ENCODE peak calls at places on chromosome X, in ten cellular contexts. B, V, U, M, G, O, T, K, J and P are unnamed samples.
A peak's percentile ranks its signal among the peaks of the same experiment; 100 is the strongest.

GRCh38 chrX:7927259-7928167 is at the start of gene PNPLA4:
- DNase-seq in K (peak; percentile 76), V (peak; percentile 81), J (peak; percentile 87), B (peak; percentile 96), O (peak; percentile 85), G (peak; percentile 86), T (peak; percentile 72), U (peak; percentile 56), M (peak; percentile 11), P (no peak)

GRCh38 chrX:23980063-23980462 is 46.9 kb downstream of the KLHL15 start:
- DNase-seq in M (no peak), T (no peak), G (no peak), B (no peak), V (no peak), J (no peak), O (no peak), U (no peak), K (peak; percentile 17), P (no peak)

GRCh38 chrX:8044861-8045434 is 117.7 kb upstream of the PNPLA4 start:
- DNase-seq in O (no peak), K (peak; percentile 80), V (no peak), G (no peak), J (peak; percentile 11), T (no peak), B (no peak), M (no peak), U (no peak), P (no peak)

GRCh38 chrX:55161581-55161980 is 58.6 kb upstream of the PAGE5 start:
- DNase-seq in B (no peak), M (no peak), U (peak; percentile 27), V (no peak), T (no peak), K (peak; percentile 5), O (no peak), G (no peak), J (peak; percentile 22), P (no peak)

GRCh38 chrX:39753296-39753996 is 344.3 kb downstream of the BCOR start:
- DNase-seq in U (no peak), O (peak; percentile 66), B (no peak), M (no peak), V (no peak), G (no peak), T (no peak), J (peak; percentile 34), K (peak; percentile 66), P (no peak)

GRCh38 chrX:83916525-83916924 is 55.6 kb downstream of the CYLC1 start:
- DNase-seq in K (no peak), G (no peak), M (peak; percentile 32), T (no peak), B (no peak), U (peak; percentile 63), V (peak; percentile 22), O (peak; percentile 6), J (peak; percentile 6), P (no peak)

GRCh38 chrX:95754411-95754810 is 930.2 kb upstream of the DIAPH2 start:
- DNase-seq in G (no peak), O (no peak), B (no peak), U (no peak), M (no peak), V (no peak), J (no peak), K (no peak), T (no peak), P (no peak)

GRCh38 chrX:30875957-30876356 is 13.1 kb downstream of the TAB3 start:
- DNase-seq in M (no peak), B (no peak), J (peak; percentile 90), V (no peak), K (peak; percentile 72), G (no peak), O (no peak), T (no peak), U (peak; percentile 66), P (no peak)

GRCh38 chrX:143669395-143669794 is 33.5 kb upstream of the SLITRK4 start:
- DNase-seq in G (no peak), M (peak; percentile 11), V (no peak), O (no peak), T (no peak), J (peak; percentile 24), K (no peak), B (no peak), U (no peak), P (no peak)

GRCh38 chrX:135596495-135596894 is 76.0 kb downstream of the INTS6L start:
- DNase-seq in V (peak; percentile 60), U (peak; percentile 61), O (peak; percentile 52), M (peak; percentile 34), B (peak; percentile 67), K (peak; percentile 1), G (no peak), J (peak; percentile 25), T (peak; percentile 38), P (no peak)

GRCh38 chrX:107574054-107574683 is 54.1 kb upstream of the PRPS1 start:
- DNase-seq in V (no peak), M (no peak), G (no peak), U (peak; percentile 60), B (no peak), T (no peak), J (peak; percentile 73), O (no peak), K (peak; percentile 76), P (no peak)

GRCh38 chrX:34559325-34559724 is 97.8 kb downstream of the TMEM47 start:
- DNase-seq in U (no peak), V (no peak), M (peak; percentile 7), J (peak; percentile 60), O (no peak), B (no peak), G (no peak), K (peak; percentile 9), T (no peak), P (no peak)

GRCh38 chrX:21738145-21738949 is 19.6 kb downstream of the SMPX start:
- DNase-seq in U (no peak), B (no peak), K (peak; percentile 31), G (no peak), V (no peak), O (no peak), T (no peak), M (no peak), J (no peak), P (no peak)

GRCh38 chrX:31166416-31166815 is 94.6 kb upstream of the FTHL17 start:
- DNase-seq in T (no peak), J (no peak), O (no peak), K (peak; percentile 3), U (peak; percentile 20), V (no peak), B (no peak), G (no peak), M (no peak), P (no peak)

GRCh38 chrX:23993012-23993633 is 33.9 kb downstream of the KLHL15 start:
- DNase-seq in V (no peak), T (no peak), G (no peak), O (no peak), U (no peak), K (peak; percentile 49), M (no peak), B (no peak), J (no peak), P (no peak)

GRCh38 chrX:110588164-110588563 is 207.5 kb downstream of the CHRDL1 start:
- DNase-seq in U (no peak), M (no peak), J (no peak), T (no peak), B (no peak), K (no peak), O (no peak), V (no peak), G (no peak), P (no peak)

GRCh38 chrX:10579753-10580060 is 40.7 kb downstream of the MID1 start:
- DNase-seq in B (no peak), T (peak; percentile 70), O (no peak), M (no peak), J (no peak), K (peak; percentile 71), G (no peak), U (peak; percentile 28), V (no peak), P (no peak)

GRCh38 chrX:47796433-47796906 is 40.2 kb upstream of the ZNF81 start:
- DNase-seq in K (peak; percentile 56), M (no peak), J (peak; percentile 55), O (no peak), U (peak; percentile 41), T (no peak), V (no peak), B (no peak), G (no peak), P (no peak)

DNA sequence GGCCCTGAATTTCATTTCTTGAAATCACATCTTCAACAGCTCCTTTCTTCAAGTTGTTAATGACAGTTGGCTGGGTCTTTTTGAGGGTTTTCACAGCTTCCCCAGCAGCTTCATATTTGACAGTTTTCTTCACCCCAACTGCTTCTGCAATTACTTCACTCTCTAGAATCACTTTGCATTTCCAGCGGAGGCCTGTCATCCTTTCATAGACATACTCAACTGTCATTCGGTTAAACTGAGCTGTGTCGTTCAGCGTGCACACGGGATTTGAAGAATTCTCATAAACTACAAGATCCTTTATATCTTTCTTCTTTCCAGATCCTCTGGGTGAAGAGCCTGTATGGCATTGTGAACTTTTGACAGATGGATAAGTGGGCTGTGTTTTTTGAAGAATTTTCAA is 15.4 kb downstream of the UBE2A start:
- DNase-seq in B (no peak), V (no peak), J (no peak), G (no peak), M (no peak), K (no peak), U (no peak), T (no peak), O (no peak), P (no peak)
- H3K36me3 ChIP-seq in B (no peaks in the 10 kb centered on the region), V (peaks cover 23% of the 10 kb centered on the region), J (peaks cover 10% of the 10 kb centered on the region), G (no peaks in the 10 kb centered on the region), M (no peaks in the 10 kb centered on the region), K (no peaks in the 10 kb centered on the region), U (peaks cover 38% of the 10 kb centered on the region), T (peaks cover 19% of the 10 kb centered on the region), O (peaks cover 68% of the 10 kb centered on the region), P (peaks cover 38% of the 10 kb centered on the region)

GRCh38 chrX:115579786-115580294 is 18.9 kb downstream of the PLS3 start:
- DNase-seq in K (no peak), G (no peak), T (no peak), M (no peak), O (no peak), U (no peak), J (no peak), V (no peak), B (no peak), P (no peak)
- H3K9ac ChIP-seq in K (no peak overlapping the region), G (no peak overlapping the region), T (no peak overlapping the region), M (no peak overlapping the region), O (no peak overlapping the region), U (no peak overlapping the region), J (no peak overlapping the region), V (no peak overlapping the region), B (no peak overlapping the region), P (no peak overlapping the region)

GRCh38 chrX:150730719-150731118 is 37.5 kb downstream of the MTMR1 start:
- DNase-seq in K (peak; percentile 52), J (no peak), V (no peak), U (peak; percentile 65), T (no peak), O (no peak), M (no peak), G (no peak), B (no peak), P (no peak)
- H3K36me3 ChIP-seq in K (no peaks in the 10 kb centered on the region), J (peaks cover 2% of the 10 kb centered on the region), V (peaks cover 30% of the 10 kb centered on the region), U (peaks cover 20% of the 10 kb centered on the region), T (peaks cover 5% of the 10 kb centered on the region), O (peaks cover 82% of the 10 kb centered on the region), M (peaks cover 6% of the 10 kb centered on the region), G (no peaks in the 10 kb centered on the region), B (peaks cover 7% of the 10 kb centered on the region), P (peaks cover 8% of the 10 kb centered on the region)

DNA sequence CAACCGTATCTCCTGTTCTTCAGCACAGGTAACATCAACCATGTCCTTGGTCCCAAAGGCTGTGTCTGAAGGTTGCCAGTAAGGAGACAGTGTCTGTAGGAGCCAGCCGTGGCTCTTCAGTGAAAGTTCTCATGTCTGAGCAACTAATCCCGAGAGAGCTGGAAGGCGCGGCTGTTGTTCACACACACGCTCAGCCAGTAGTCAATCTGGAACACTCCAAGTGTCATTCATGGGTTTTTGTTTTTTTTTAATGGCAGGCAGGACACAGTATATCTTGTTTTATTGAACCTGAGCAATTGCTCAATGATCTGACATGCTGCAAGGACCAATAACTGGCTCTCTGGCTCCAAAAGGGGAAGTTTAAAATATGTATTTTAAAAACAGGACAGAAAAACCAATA is 48.4 kb upstream of the MAP3K15 start:
- DNase-seq in B (no peak), G (no peak), O (no peak), J (no peak), T (no peak), M (no peak), U (no peak), V (no peak), K (no peak), P (no peak)
- H3K9ac ChIP-seq in B (no peak overlapping the region), G (no peak overlapping the region), O (no peak overlapping the region), J (no peak overlapping the region), T (no peak overlapping the region), M (no peak overlapping the region), U (no peak overlapping the region), V (no peak overlapping the region), K (no peak overlapping the region), P (no peak overlapping the region)